ENCODE peak calls at places on chromosome 2, in five cellular contexts. Z is A673, X is cardiac fibroblast, N is heart left ventricle, U is fibroblast of the aortic adventitia. F is an unnamed sample.
A peak's percentile ranks its signal among the peaks of the same experiment; 100 is the strongest.

GRCh38 chr2:111116843-111117665 is 3.7 kb upstream of the BCL2L11 start:
- DNase-seq in X (peak; percentile 82), Z (peak; percentile 92), N (peak; percentile 75), U (peak; percentile 67), F (peak; percentile 80)

GRCh38 chr2:176178271-176178806 is 10.1 kb upstream of the HOXD1 start:
- DNase-seq in X (no peak), U (no peak), N (no peak), Z (peak; percentile 34), F (no peak)

GRCh38 chr2:118913805-118914645 is 28.0 kb upstream of the MARCO start:
- DNase-seq in Z (no peak), X (no peak), N (no peak), U (peak; percentile 1), F (no peak)

GRCh38 chr2:161115205-161115604 is 45.0 kb upstream of the TANK start:
- DNase-seq in U (no peak), X (no peak), N (no peak), Z (no peak), F (no peak)

GRCh38 chr2:43269706-43270105 is 43.3 kb upstream of the ZFP36L2 start:
- DNase-seq in Z (no peak), U (peak; percentile 82), X (peak; percentile 91), N (peak; percentile 87), F (no peak)

GRCh38 chr2:11630855-11631254 is 39.1 kb downstream of the NTSR2 start:
- DNase-seq in N (no peak), U (no peak), X (no peak), Z (no peak), F (no peak)

GRCh38 chr2:11491348-11491930 is 25.5 kb upstream of the E2F6 start:
- DNase-seq in X (no peak), Z (no peak), N (no peak), U (no peak), F (no peak)

GRCh38 chr2:168849610-168850009 is 40.6 kb downstream of the SPC25 start:
- DNase-seq in X (peak; percentile 83), N (peak; percentile 50), Z (peak; percentile 60), U (peak; percentile 37), F (no peak)

GRCh38 chr2:153823880-153824279 is 47.8 kb upstream of the GALNT13 start:
- DNase-seq in N (no peak), X (no peak), U (no peak), Z (no peak), F (no peak)

GRCh38 chr2:63692002-63692606 is 103.3 kb downstream of the MDH1 start:
- DNase-seq in X (peak; percentile 73), Z (peak; percentile 65), N (no peak), U (peak; percentile 81), F (peak; percentile 22)

GRCh38 chr2:166092889-166093288 is 34.9 kb downstream of the SCN1A start:
- DNase-seq in N (no peak), X (peak; percentile 69), Z (no peak), U (peak; percentile 65), F (no peak)

GRCh38 chr2:239337122-239337876 is 63.5 kb downstream of the HDAC4 start:
- DNase-seq in X (no peak), Z (no peak), U (no peak), N (no peak), F (no peak)

GRCh38 chr2:238942080-238942761 is 94.3 kb downstream of the TWIST2 start:
- DNase-seq in N (no peak), U (no peak), Z (no peak), X (no peak), F (no peak)

GRCh38 chr2:42367835-42368234 is 6.8 kb upstream of the COX7A2L start:
- DNase-seq in N (no peak), Z (no peak), X (peak; percentile 19), U (peak; percentile 32), F (no peak)

GRCh38 chr2:2787301-2787907 is 456.3 kb upstream of the MYT1L start:
- DNase-seq in N (peak; percentile 74), Z (no peak), U (no peak), X (no peak), F (no peak)

GRCh38 chr2:128601298-128602037 is 282.8 kb upstream of the HS6ST1 start:
- DNase-seq in X (no peak), N (peak; percentile 18), U (no peak), Z (no peak), F (no peak)

GRCh38 chr2:117785740-117786139 is 28.8 kb upstream of the DDX18 start:
- DNase-seq in U (peak; percentile 53), N (no peak), X (peak; percentile 62), Z (peak; percentile 67), F (peak; percentile 31)

GRCh38 chr2:172226244-172227061 is 123.8 kb upstream of the DLX2 start:
- DNase-seq in U (no peak), X (no peak), N (no peak), Z (no peak), F (no peak)

GRCh38 chr2:68556384-68556783 is 87.0 kb upstream of the PROKR1 start:
- DNase-seq in X (no peak), Z (no peak), U (peak; percentile 23), N (no peak), F (no peak)

GRCh38 chr2:156430236-156430977 is 5.8 kb upstream of the GPD2 start:
- DNase-seq in X (no peak), N (no peak), Z (no peak), U (no peak), F (no peak)

GRCh38 chr2:185502351-185502750 is 236.3 kb upstream of the FSIP2 start:
- DNase-seq in U (no peak), N (no peak), X (no peak), Z (no peak), F (no peak)

GRCh38 chr2:230816735-230817134 is 48.0 kb upstream of the ITM2C start:
- DNase-seq in N (peak; percentile 60), U (no peak), Z (no peak), X (no peak), F (no peak)

GRCh38 chr2:241546771-241547498 is 11.6 kb upstream of the BOK start:
- DNase-seq in U (peak; percentile 92), N (no peak), X (peak; percentile 89), Z (peak; percentile 66), F (no peak)

GRCh38 chr2:45301307-45302010 is 292.2 kb upstream of the SIX2 start:
- DNase-seq in Z (no peak), X (no peak), N (no peak), U (no peak), F (peak; percentile 23)

GRCh38 chr2:217597140-217597539 is 405.7 kb downstream of the TNS1 start:
- DNase-seq in N (no peak), X (no peak), Z (no peak), U (no peak), F (no peak)

GRCh38 chr2:217588266-217588665 is 414.5 kb downstream of the TNS1 start:
- DNase-seq in X (no peak), U (no peak), N (no peak), Z (no peak), F (no peak)

GRCh38 chr2:217597681-217598080 is 405.1 kb downstream of the TNS1 start:
- DNase-seq in U (no peak), X (no peak), Z (no peak), N (no peak), F (no peak)

GRCh38 chr2:217593732-217594131 is 409.1 kb downstream of the TNS1 start:
- DNase-seq in Z (peak; percentile 11), U (no peak), X (no peak), N (no peak), F (no peak)
- TF ChIP-seq CTCF in Z (no peak), U (no peak), X (no peak), N (no peak), F (no peak)

GRCh38 chr2:96118698-96119388 is 2.5 kb upstream of the ADRA2B start:
- DNase-seq in N (peak; percentile 13), X (no peak), Z (no peak), U (no peak), F (no peak)

GRCh38 chr2:96119981-96120720 is 3.8 kb upstream of the ADRA2B start:
- DNase-seq in U (no peak), Z (no peak), X (no peak), N (no peak), F (no peak)

GRCh38 chr2:96120991-96121390 is 4.6 kb upstream of the ADRA2B start:
- DNase-seq in N (no peak), Z (no peak), U (no peak), X (no peak), F (no peak)

GRCh38 chr2:96117701-96118588 is 1.6 kb upstream of the ADRA2B start:
- DNase-seq in Z (no peak), U (no peak), N (peak; percentile 30), X (no peak), F (no peak)

DNA sequence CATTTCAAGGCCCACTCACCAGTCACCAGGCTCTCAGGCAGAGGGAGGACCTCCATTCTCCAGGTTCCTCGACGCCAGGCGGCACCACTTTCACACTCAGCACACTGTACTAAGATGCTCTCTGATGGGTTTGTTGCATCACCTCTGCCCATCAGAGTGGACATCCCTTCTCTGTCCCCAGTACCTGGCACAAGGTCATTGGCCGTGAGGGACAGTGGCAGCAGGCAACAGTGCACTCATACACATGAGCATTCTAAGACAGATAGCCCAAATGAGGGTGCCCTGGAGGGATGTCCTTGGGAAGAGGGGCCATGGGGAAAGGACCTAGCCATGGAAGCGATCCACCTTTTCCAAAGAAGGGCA is 3.0 kb upstream of the ADRA2B start:
- DNase-seq in U (no peak), X (no peak), N (no peak), Z (no peak), F (no peak)
- TF ChIP-seq CTCF in U (no peak), X (no peak), N (no peak), Z (no peak), F (no peak)

GRCh38 chr2:26217720-26218119 is 26.7 kb downstream of the HADHA start:
- DNase-seq in Z (no peak), X (no peak), N (no peak), U (no peak), F (no peak)
- TF ChIP-seq CTCF in Z (no peak), X (no peak), N (no peak), U (no peak), F (no peak)

GRCh38 chr2:37786854-37787253 is 115.4 kb upstream of the CDC42EP3 start:
- DNase-seq in N (peak; percentile 42), X (no peak), Z (no peak), U (no peak), F (peak; percentile 34)

GRCh38 chr2:37788602-37789209 is 117.3 kb upstream of the CDC42EP3 start:
- DNase-seq in N (no peak), X (no peak), U (no peak), Z (no peak), F (no peak)

GRCh38 chr2:37790462-37790861 is 119.0 kb upstream of the CDC42EP3 start:
- DNase-seq in X (no peak), U (no peak), Z (no peak), N (no peak), F (no peak)

GRCh38 chr2:37793004-37793403 is 121.6 kb upstream of the CDC42EP3 start:
- DNase-seq in Z (no peak), X (no peak), U (no peak), N (no peak), F (no peak)

GRCh38 chr2:37789988-37790387 is 118.5 kb upstream of the CDC42EP3 start:
- DNase-seq in Z (no peak), U (no peak), X (no peak), N (no peak), F (no peak)
- TF ChIP-seq CTCF in Z (no peak), U (no peak), X (no peak), N (no peak), F (no peak)

GRCh38 chr2:100606740-100607343 is 44.0 kb downstream of the PDCL3 start:
- DNase-seq in N (no peak), U (peak; percentile 59), X (peak; percentile 48), Z (peak; percentile 59), F (no peak)
- TF ChIP-seq CTCF in N (peak; percentile 75), U (peak; percentile 81), X (peak; percentile 78), Z (peak; percentile 82), F (peak; percentile 74)

GRCh38 chr2:31333527-31334183 is 80.9 kb downstream of the XDH start:
- DNase-seq in N (peak; percentile 78), Z (peak; percentile 83), X (peak; percentile 85), U (peak; percentile 87), F (peak; percentile 54)
- TF ChIP-seq CTCF in N (peak; percentile 96), Z (peak; percentile 97), X (peak; percentile 98), U (peak; percentile 98), F (peak; percentile 98)